ENCODE peak calls at places on chromosome 7, in ten cellular contexts. One of them, this sample, is unnamed. For H3K9me3, the result is how much of the 10 kb centered on the place peaks cover.

GRCh38 chr7:31553636-31554035 is 39.7 kb downstream of the ITPRID1 start:
- DNase-seq in OCI-LY7: no peak
- DNase-seq in cardiac muscle cell: no peak
- DNase-seq in upper lobe of right lung: no peak
- DNase-seq in CD4-positive, alpha-beta T cell: no peak
- DNase-seq in mucosa of descending colon: no peak
- DNase-seq in fibroblast of lung: no peak
- DNase-seq in ovary: no peak
- DNase-seq in heart right ventricle: no peak
- DNase-seq in heart left ventricle: no peak
- DNase-seq in this sample: no peak

GRCh38 chr7:47301657-47302295 is 280.1 kb downstream of the TNS3 start:
- DNase-seq in cardiac muscle cell: no peak
- DNase-seq in fibroblast of lung: no peak
- DNase-seq in ovary: no peak
- DNase-seq in CD4-positive, alpha-beta T cell: no peak
- DNase-seq in OCI-LY7: no peak
- DNase-seq in heart right ventricle: no peak
- DNase-seq in mucosa of descending colon: no peak
- DNase-seq in upper lobe of right lung: no peak
- DNase-seq in heart left ventricle: no peak
- DNase-seq in this sample: no peak

GRCh38 chr7:147432068-147432467 is 1158.5 kb upstream of the C7orf33 start:
- DNase-seq in fibroblast of lung: peak
- DNase-seq in OCI-LY7: no peak
- DNase-seq in cardiac muscle cell: peak
- DNase-seq in heart right ventricle: no peak
- DNase-seq in upper lobe of right lung: no peak
- DNase-seq in CD4-positive, alpha-beta T cell: no peak
- DNase-seq in ovary: no peak
- DNase-seq in mucosa of descending colon: no peak
- DNase-seq in heart left ventricle: no peak
- DNase-seq in this sample: no peak

GRCh38 chr7:73451780-73452398 is 18.3 kb downstream of the FZD9 start:
- DNase-seq in cardiac muscle cell: peak
- DNase-seq in heart right ventricle: no peak
- DNase-seq in fibroblast of lung: peak
- DNase-seq in upper lobe of right lung: no peak
- DNase-seq in mucosa of descending colon: no peak
- DNase-seq in CD4-positive, alpha-beta T cell: no peak
- DNase-seq in OCI-LY7: peak
- DNase-seq in ovary: no peak
- DNase-seq in heart left ventricle: no peak
- DNase-seq in this sample: no peak

GRCh38 chr7:77702451-77703219 is 6.4 kb downstream of the RSBN1L start:
- DNase-seq in mucosa of descending colon: no peak
- DNase-seq in upper lobe of right lung: no peak
- DNase-seq in ovary: no peak
- DNase-seq in OCI-LY7: no peak
- DNase-seq in fibroblast of lung: no peak
- DNase-seq in heart left ventricle: no peak
- DNase-seq in heart right ventricle: no peak
- DNase-seq in CD4-positive, alpha-beta T cell: no peak
- DNase-seq in cardiac muscle cell: no peak
- DNase-seq in this sample: no peak

GRCh38 chr7:95324396-95324795 is at the start of gene PON1:
- DNase-seq in OCI-LY7: no peak
- DNase-seq in CD4-positive, alpha-beta T cell: peak
- DNase-seq in cardiac muscle cell: no peak
- DNase-seq in fibroblast of lung: no peak
- DNase-seq in heart right ventricle: no peak
- DNase-seq in upper lobe of right lung: no peak
- DNase-seq in heart left ventricle: peak
- DNase-seq in mucosa of descending colon: peak
- DNase-seq in ovary: no peak
- DNase-seq in this sample: no peak

GRCh38 chr7:113922049-113922448 is 3.2 kb upstream of the PPP1R3A start:
- DNase-seq in mucosa of descending colon: no peak
- DNase-seq in upper lobe of right lung: no peak
- DNase-seq in fibroblast of lung: no peak
- DNase-seq in cardiac muscle cell: no peak
- DNase-seq in heart right ventricle: no peak
- DNase-seq in OCI-LY7: no peak
- DNase-seq in heart left ventricle: no peak
- DNase-seq in CD4-positive, alpha-beta T cell: no peak
- DNase-seq in ovary: no peak
- DNase-seq in this sample: no peak

GRCh38 chr7:136549756-136550155 is 318.7 kb upstream of the CHRM2 start:
- DNase-seq in ovary: no peak
- DNase-seq in OCI-LY7: no peak
- DNase-seq in heart left ventricle: no peak
- DNase-seq in mucosa of descending colon: no peak
- DNase-seq in cardiac muscle cell: no peak
- DNase-seq in CD4-positive, alpha-beta T cell: no peak
- DNase-seq in fibroblast of lung: no peak
- DNase-seq in heart right ventricle: no peak
- DNase-seq in upper lobe of right lung: no peak
- DNase-seq in this sample: no peak

GRCh38 chr7:33932832-33933468 is 27.6 kb downstream of the BMPER start:
- DNase-seq in OCI-LY7: peak
- DNase-seq in mucosa of descending colon: peak
- DNase-seq in CD4-positive, alpha-beta T cell: peak
- DNase-seq in ovary: peak
- DNase-seq in heart right ventricle: peak
- DNase-seq in fibroblast of lung: peak
- DNase-seq in cardiac muscle cell: peak
- DNase-seq in upper lobe of right lung: peak
- DNase-seq in heart left ventricle: peak
- DNase-seq in this sample: peak

GRCh38 chr7:33933611-33934281 is 28.4 kb downstream of the BMPER start:
- DNase-seq in ovary: no peak
- DNase-seq in fibroblast of lung: peak
- DNase-seq in cardiac muscle cell: no peak
- DNase-seq in OCI-LY7: no peak
- DNase-seq in mucosa of descending colon: no peak
- DNase-seq in CD4-positive, alpha-beta T cell: no peak
- DNase-seq in heart left ventricle: no peak
- DNase-seq in upper lobe of right lung: no peak
- DNase-seq in heart right ventricle: no peak
- DNase-seq in this sample: no peak

GRCh38 chr7:33928986-33929385 is 23.6 kb downstream of the BMPER start:
- DNase-seq in fibroblast of lung: no peak
- DNase-seq in CD4-positive, alpha-beta T cell: no peak
- DNase-seq in OCI-LY7: no peak
- DNase-seq in ovary: no peak
- DNase-seq in heart right ventricle: no peak
- DNase-seq in upper lobe of right lung: no peak
- DNase-seq in heart left ventricle: no peak
- DNase-seq in cardiac muscle cell: no peak
- DNase-seq in mucosa of descending colon: no peak
- DNase-seq in this sample: no peak

GRCh38 chr7:33937871-33938270 is 32.5 kb downstream of the BMPER start:
- DNase-seq in CD4-positive, alpha-beta T cell: no peak
- DNase-seq in heart right ventricle: no peak
- DNase-seq in mucosa of descending colon: no peak
- DNase-seq in heart left ventricle: no peak
- DNase-seq in ovary: no peak
- DNase-seq in upper lobe of right lung: no peak
- DNase-seq in fibroblast of lung: no peak
- DNase-seq in cardiac muscle cell: no peak
- DNase-seq in OCI-LY7: no peak
- DNase-seq in this sample: no peak

GRCh38 chr7:33932221-33932620 is 26.9 kb downstream of the BMPER start:
- DNase-seq in heart left ventricle: no peak
- DNase-seq in upper lobe of right lung: no peak
- DNase-seq in fibroblast of lung: no peak
- DNase-seq in heart right ventricle: no peak
- DNase-seq in OCI-LY7: no peak
- DNase-seq in cardiac muscle cell: no peak
- DNase-seq in CD4-positive, alpha-beta T cell: no peak
- DNase-seq in mucosa of descending colon: no peak
- DNase-seq in ovary: no peak
- DNase-seq in this sample: no peak
- TF ChIP-seq CTCF in heart left ventricle: no peak
- TF ChIP-seq CTCF in upper lobe of right lung: no peak
- TF ChIP-seq CTCF in fibroblast of lung: no peak
- TF ChIP-seq CTCF in heart right ventricle: no peak
- TF ChIP-seq CTCF in OCI-LY7: no peak
- TF ChIP-seq CTCF in cardiac muscle cell: no peak
- TF ChIP-seq CTCF in CD4-positive, alpha-beta T cell: no peak
- TF ChIP-seq CTCF in mucosa of descending colon: no peak
- TF ChIP-seq CTCF in ovary: no peak
- TF ChIP-seq CTCF in this sample: no peak

DNA sequence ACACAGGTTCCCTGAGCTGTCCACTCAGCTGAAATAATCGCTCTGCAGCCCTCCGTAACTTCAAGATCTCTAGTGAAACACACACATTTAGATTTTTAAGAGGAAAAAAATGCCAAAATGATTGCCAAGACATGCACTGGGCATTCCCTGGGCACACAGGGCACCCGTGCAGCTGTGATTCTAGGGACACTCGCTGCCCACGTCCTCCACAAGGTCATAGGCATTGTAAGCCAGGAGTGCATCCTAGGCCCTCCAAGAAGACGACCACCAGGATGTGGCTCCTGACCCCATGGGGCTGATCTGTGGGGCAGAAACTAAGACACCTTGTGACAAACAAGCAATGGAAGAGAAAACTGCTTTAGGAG is 563.3 kb downstream of the PTPRN2 start:
- DNase-seq in CD4-positive, alpha-beta T cell: no peak
- DNase-seq in heart left ventricle: no peak
- DNase-seq in OCI-LY7: no peak
- DNase-seq in cardiac muscle cell: no peak
- DNase-seq in fibroblast of lung: no peak
- DNase-seq in upper lobe of right lung: peak
- DNase-seq in mucosa of descending colon: no peak
- DNase-seq in heart right ventricle: no peak
- DNase-seq in ovary: no peak
- DNase-seq in this sample: no peak
- H3K9me3 ChIP-seq in CD4-positive, alpha-beta T cell: under half
- H3K9me3 ChIP-seq in heart left ventricle: under half
- H3K9me3 ChIP-seq in OCI-LY7: under half
- H3K9me3 ChIP-seq in cardiac muscle cell: under half
- H3K9me3 ChIP-seq in fibroblast of lung: under half
- H3K9me3 ChIP-seq in upper lobe of right lung: under half
- H3K9me3 ChIP-seq in mucosa of descending colon: under half
- H3K9me3 ChIP-seq in heart right ventricle: under half
- H3K9me3 ChIP-seq in ovary: under half
- H3K9me3 ChIP-seq in this sample: under half

DNA sequence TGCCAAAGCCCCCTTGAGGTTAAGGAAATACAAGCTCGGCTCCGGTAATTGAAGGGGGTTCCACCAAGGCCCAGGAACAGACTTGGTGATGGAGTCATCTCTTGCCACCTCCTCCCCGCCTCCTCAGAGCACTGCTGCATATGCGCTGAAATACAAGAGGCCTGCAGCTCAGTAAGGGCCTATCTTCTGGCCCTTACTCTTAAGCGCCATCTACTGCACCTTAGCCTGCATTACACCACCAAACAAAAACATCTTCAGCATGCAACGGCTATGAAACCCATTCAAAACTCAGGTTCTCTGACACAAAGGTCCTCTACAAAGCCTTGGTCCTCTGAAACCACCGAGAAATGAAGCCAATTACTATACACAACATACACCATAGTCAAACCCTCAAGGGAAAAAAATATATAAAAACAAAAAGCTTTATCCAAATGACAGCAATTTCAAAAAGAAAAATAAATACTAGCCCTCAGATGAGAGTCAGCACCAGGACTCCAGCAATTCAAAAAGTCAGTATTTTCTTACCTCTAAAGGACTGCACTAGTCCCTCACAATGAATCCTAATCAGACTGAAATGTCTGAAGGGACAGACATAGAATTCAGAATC is 176.8 kb upstream of the TBX20 start:
- DNase-seq in mucosa of descending colon: no peak
- DNase-seq in cardiac muscle cell: no peak
- DNase-seq in upper lobe of right lung: no peak
- DNase-seq in CD4-positive, alpha-beta T cell: no peak
- DNase-seq in heart right ventricle: no peak
- DNase-seq in heart left ventricle: no peak
- DNase-seq in fibroblast of lung: no peak
- DNase-seq in OCI-LY7: peak
- DNase-seq in ovary: no peak
- DNase-seq in this sample: no peak
- TF ChIP-seq CTCF in mucosa of descending colon: no peak
- TF ChIP-seq CTCF in cardiac muscle cell: peak
- TF ChIP-seq CTCF in upper lobe of right lung: peak
- TF ChIP-seq CTCF in CD4-positive, alpha-beta T cell: no peak
- TF ChIP-seq CTCF in heart right ventricle: no peak
- TF ChIP-seq CTCF in heart left ventricle: no peak
- TF ChIP-seq CTCF in fibroblast of lung: peak
- TF ChIP-seq CTCF in OCI-LY7: peak
- TF ChIP-seq CTCF in ovary: no peak
- TF ChIP-seq CTCF in this sample: no peak

GRCh38 chr7:63071396-63071795 is 927.3 kb upstream of the ZNF722 start:
- DNase-seq in upper lobe of right lung: no peak
- DNase-seq in heart right ventricle: no peak
- DNase-seq in heart left ventricle: no peak
- DNase-seq in mucosa of descending colon: no peak
- DNase-seq in cardiac muscle cell: no peak
- DNase-seq in ovary: no peak
- DNase-seq in OCI-LY7: no peak
- DNase-seq in fibroblast of lung: no peak
- DNase-seq in CD4-positive, alpha-beta T cell: no peak
- DNase-seq in this sample: no peak

GRCh38 chr7:63071920-63072319 is 926.7 kb upstream of the ZNF722 start:
- DNase-seq in ovary: no peak
- DNase-seq in OCI-LY7: no peak
- DNase-seq in heart left ventricle: no peak
- DNase-seq in fibroblast of lung: no peak
- DNase-seq in heart right ventricle: no peak
- DNase-seq in upper lobe of right lung: no peak
- DNase-seq in cardiac muscle cell: no peak
- DNase-seq in mucosa of descending colon: no peak
- DNase-seq in CD4-positive, alpha-beta T cell: no peak
- DNase-seq in this sample: no peak

GRCh38 chr7:63065684-63066083 is 933.0 kb upstream of the ZNF722 start:
- DNase-seq in ovary: no peak
- DNase-seq in fibroblast of lung: no peak
- DNase-seq in heart left ventricle: no peak
- DNase-seq in upper lobe of right lung: no peak
- DNase-seq in cardiac muscle cell: no peak
- DNase-seq in OCI-LY7: no peak
- DNase-seq in heart right ventricle: no peak
- DNase-seq in mucosa of descending colon: no peak
- DNase-seq in CD4-positive, alpha-beta T cell: no peak
- DNase-seq in this sample: no peak

GRCh38 chr7:63070696-63071095 is 928.0 kb upstream of the ZNF722 start:
- DNase-seq in heart right ventricle: no peak
- DNase-seq in CD4-positive, alpha-beta T cell: no peak
- DNase-seq in cardiac muscle cell: no peak
- DNase-seq in heart left ventricle: no peak
- DNase-seq in upper lobe of right lung: no peak
- DNase-seq in ovary: no peak
- DNase-seq in fibroblast of lung: no peak
- DNase-seq in mucosa of descending colon: no peak
- DNase-seq in OCI-LY7: no peak
- DNase-seq in this sample: no peak

DNA sequence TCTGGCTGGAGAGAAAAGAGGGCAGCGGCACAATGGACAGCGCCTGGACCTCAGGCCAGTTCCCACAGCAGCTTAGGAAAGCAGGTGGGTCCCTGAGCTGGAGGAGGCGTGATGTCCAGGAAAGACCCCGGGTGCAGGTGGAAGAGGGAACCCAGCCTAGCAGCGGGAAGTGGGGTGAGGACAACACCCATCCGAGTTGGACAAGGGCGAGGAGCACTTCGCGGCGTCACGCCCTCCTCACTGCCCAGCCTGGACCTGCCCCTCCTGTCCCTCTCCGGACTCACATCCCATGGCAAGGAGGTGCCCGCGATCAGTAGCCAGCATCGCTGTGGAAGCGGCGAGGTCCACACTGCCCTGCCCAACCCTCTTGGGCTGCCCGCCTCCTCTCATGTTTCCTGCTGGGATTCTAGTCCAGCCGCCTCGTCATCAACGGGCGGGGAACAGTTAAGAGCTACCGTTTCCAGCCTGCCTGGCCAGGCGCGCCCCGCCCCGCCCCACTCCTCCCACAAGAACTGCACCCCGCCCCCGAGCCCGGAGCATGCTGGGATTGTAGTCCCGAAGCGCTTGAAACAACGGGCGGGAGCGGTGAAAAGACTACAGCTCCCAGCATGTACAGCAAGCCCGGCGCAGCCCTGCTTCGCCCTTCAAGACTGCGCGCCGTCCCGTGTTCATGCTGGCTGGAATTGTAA is 930.6 kb upstream of the ZNF722 start:
- DNase-seq in fibroblast of lung: no peak
- DNase-seq in CD4-positive, alpha-beta T cell: no peak
- DNase-seq in upper lobe of right lung: peak
- DNase-seq in OCI-LY7: no peak
- DNase-seq in heart left ventricle: no peak
- DNase-seq in ovary: no peak
- DNase-seq in heart right ventricle: no peak
- DNase-seq in mucosa of descending colon: no peak
- DNase-seq in cardiac muscle cell: no peak
- DNase-seq in this sample: no peak
- H3K9me3 ChIP-seq in fibroblast of lung: under half
- H3K9me3 ChIP-seq in CD4-positive, alpha-beta T cell: under half
- H3K9me3 ChIP-seq in upper lobe of right lung: under half
- H3K9me3 ChIP-seq in OCI-LY7: under half
- H3K9me3 ChIP-seq in heart left ventricle: under half
- H3K9me3 ChIP-seq in ovary: under half
- H3K9me3 ChIP-seq in heart right ventricle: under half
- H3K9me3 ChIP-seq in mucosa of descending colon: half or more
- H3K9me3 ChIP-seq in cardiac muscle cell: under half
- H3K9me3 ChIP-seq in this sample: under half